ENCODE peak calls at places on chromosome 17, in six cellular contexts. B is nephron progenitor cell, H is amniotic stem cell, E is MG63, K is C1 segment of cervical spinal cord, U is cardiac muscle cell. O is an unnamed sample.

GRCh38 chr17:8038954-8039610 is at the start of gene ALOX15B:
- DNase-seq in E (no peak), H (no peak), U (no peak), K (no peak), B (no peak), O (no peak)

GRCh38 chr17:43860077-43860725 is 13.2 kb downstream of the CD300LG start:
- DNase-seq in B (no peak), H (no peak), U (no peak), E (no peak), K (no peak), O (no peak)

GRCh38 chr17:65627108-65627507 is 65.7 kb upstream of the AXIN2 start:
- DNase-seq in E (no peak), H (no peak), B (no peak), U (no peak), K (no peak), O (no peak)

GRCh38 chr17:3636908-3637373 is 381 bp downstream of the CTNS start:
- DNase-seq in U (peak), E (no peak), H (no peak), B (no peak), K (no peak), O (no peak)

GRCh38 chr17:33498069-33498468 is 205.0 kb upstream of the ASIC2 start:
- DNase-seq in B (no peak), U (no peak), E (no peak), K (no peak), H (no peak), O (no peak)

GRCh38 chr17:15441315-15441714 is 26.1 kb downstream of the CDRT4 start:
- DNase-seq in E (no peak), H (no peak), K (no peak), U (no peak), B (no peak), O (no peak)

GRCh38 chr17:50028207-50029120 is 27.4 kb upstream of the ITGA3 start:
- DNase-seq in B (peak), K (no peak), H (peak), U (peak), E (peak), O (peak)

GRCh38 chr17:1002771-1003555 is 6.0 kb downstream of the TIMM22 start:
- DNase-seq in E (no peak), B (no peak), U (no peak), K (peak), H (peak), O (peak)

GRCh38 chr17:48352630-48353029 is 77.4 kb downstream of the SKAP1 start:
- DNase-seq in H (no peak), U (no peak), K (no peak), B (no peak), E (peak), O (no peak)

GRCh38 chr17:229130-229944 is 47.9 kb upstream of the DOC2B start:
- DNase-seq in E (no peak), B (no peak), H (no peak), K (no peak), U (no peak), O (peak)

GRCh38 chr17:44317545-44317944 is 7.1 kb downstream of the SLC25A39 start:
- DNase-seq in K (no peak), H (no peak), B (no peak), E (no peak), U (no peak), O (no peak)

GRCh38 chr17:47009759-47010594 is 30.9 kb upstream of the RPRML start:
- DNase-seq in U (no peak), E (no peak), H (no peak), K (no peak), B (no peak), O (no peak)

GRCh38 chr17:50267074-50267841 is 7.0 kb upstream of the TMEM92 start:
- DNase-seq in U (no peak), K (no peak), H (no peak), B (no peak), E (peak), O (no peak)

GRCh38 chr17:74604748-74605147 is 12.7 kb upstream of the CD300LD start:
- DNase-seq in E (no peak), H (no peak), B (no peak), U (no peak), K (no peak), O (no peak)

GRCh38 chr17:58576679-58577367 is 62.4 kb upstream of the MTMR4 start:
- DNase-seq in H (no peak), U (no peak), B (no peak), K (no peak), E (no peak), O (no peak)

GRCh38 chr17:27244019-27244418 is 49.9 kb upstream of the WSB1 start:
- DNase-seq in U (no peak), E (no peak), K (no peak), B (no peak), H (no peak), O (no peak)

GRCh38 chr17:19780846-19781245 is 32.7 kb upstream of the ALDH3A1 start:
- DNase-seq in H (no peak), B (no peak), E (no peak), U (no peak), K (no peak), O (no peak)

GRCh38 chr17:36850794-36851193 is 86.5 kb upstream of the LHX1 start:
- DNase-seq in H (no peak), B (no peak), U (no peak), E (peak), K (no peak), O (peak)

GRCh38 chr17:39615434-39615833 is 7.7 kb upstream of the NEUROD2 start:
- DNase-seq in B (no peak), E (no peak), K (no peak), U (no peak), H (no peak), O (no peak)

GRCh38 chr17:73304438-73304837 is 7.4 kb downstream of the CDC42EP4 start:
- DNase-seq in K (no peak), U (no peak), H (no peak), E (no peak), B (no peak), O (no peak)

GRCh38 chr17:7495906-7496434 is 11.8 kb downstream of the POLR2A start:
- DNase-seq in U (no peak), K (no peak), H (no peak), B (no peak), E (no peak), O (no peak)

GRCh38 chr17:77831497-77832179 is 126.9 kb upstream of the TNRC6C start:
- DNase-seq in B (no peak), E (peak), U (no peak), H (no peak), K (no peak), O (no peak)

GRCh38 chr17:8147805-8148404 is 4.3 kb downstream of the PER1 start:
- DNase-seq in H (no peak), K (no peak), B (no peak), E (no peak), U (no peak), O (no peak)

GRCh38 chr17:80881321-80881720 is 110.3 kb upstream of the CHMP6 start:
- DNase-seq in H (no peak), U (no peak), E (no peak), K (no peak), B (no peak), O (no peak)

GRCh38 chr17:51770031-51770759 is 388.3 kb downstream of the CA10 start:
- DNase-seq in B (no peak), H (no peak), K (no peak), U (no peak), E (no peak), O (no peak)

GRCh38 chr17:32323784-32324590 is 18.0 kb downstream of the C17orf75 start:
- DNase-seq in U (no peak), B (no peak), H (no peak), E (peak), K (no peak), O (peak)

GRCh38 chr17:4550534-4551039 is 4.6 kb downstream of the MYBBP1A start:
- DNase-seq in B (no peak), K (no peak), U (no peak), E (no peak), H (no peak), O (no peak)

GRCh38 chr17:43406676-43407645 is 8.2 kb downstream of the ARL4D start:
- DNase-seq in E (peak), U (no peak), B (no peak), K (no peak), H (no peak), O (no peak)

GRCh38 chr17:49223168-49223516 is 7.4 kb downstream of the PHOSPHO1 start:
- DNase-seq in B (no peak), K (no peak), U (no peak), H (no peak), E (no peak), O (no peak)

GRCh38 chr17:48037924-48038323 is 327 bp upstream of the COPZ2 start:
- DNase-seq in U (no peak), K (no peak), E (no peak), H (no peak), B (no peak), O (no peak)

GRCh38 chr17:4938069-4938491 is 1.8 kb downstream of the SLC25A11 start:
- DNase-seq in E (no peak), B (no peak), H (no peak), U (no peak), K (no peak), O (no peak)

GRCh38 chr17:82160081-82160480 is 52.6 kb downstream of the CCDC57 start:
- DNase-seq in K (no peak), E (no peak), U (no peak), H (no peak), B (no peak), O (peak)

GRCh38 chr17:76094046-76094445 is 9.5 kb downstream of the EXOC7 start:
- DNase-seq in H (no peak), E (no peak), U (no peak), B (no peak), K (no peak), O (no peak)

GRCh38 chr17:35245196-35245486 is 2.3 kb downstream of the SLFN5 start:
- DNase-seq in K (no peak), H (peak), U (no peak), B (no peak), E (peak), O (peak)

GRCh38 chr17:67751101-67752074 is 33.7 kb downstream of the NOL11 start:
- DNase-seq in U (no peak), B (no peak), H (no peak), E (peak), K (no peak), O (no peak)

GRCh38 chr17:9419932-9420453 is 155.6 kb downstream of the STX8 start:
- DNase-seq in K (no peak), H (no peak), E (no peak), U (no peak), B (no peak), O (peak)

GRCh38 chr17:68161644-68162428 is 86.0 kb upstream of the AMZ2 start:
- DNase-seq in B (no peak), H (no peak), K (no peak), U (no peak), E (no peak), O (no peak)

GRCh38 chr17:73872816-73873215 is 228.6 kb upstream of the SDK2 start:
- DNase-seq in B (no peak), K (no peak), E (no peak), H (no peak), U (no peak), O (no peak)

O was measured in lung microvascular endothelial cell.